ENCODE peak calls at places on chromosomes 7 and 10, in five cellular contexts. G, V, T, R and B are unnamed samples.

GRCh38 chr7:68722044-68722443 is 876.2 kb upstream of the AUTS2 start:
- DNase-seq in R (no peak), G (no peak), T (no peak), V (no peak), B (no peak)

GRCh38 chr7:514651-515598 is 4.7 kb downstream of the PDGFA start:
- DNase-seq in R (peak; percentile 87), V (peak; percentile 49), G (peak; percentile 71), T (no peak), B (peak; percentile 84)

GRCh38 chr7:32357535-32358277 is 132.5 kb downstream of the LSM5 start:
- DNase-seq in G (no peak), V (no peak), R (no peak), T (no peak), B (no peak)

GRCh38 chr7:84188811-84189405 is 5.7 kb downstream of the SEMA3A start:
- DNase-seq in T (no peak), R (no peak), V (no peak), G (no peak), B (no peak)

GRCh38 chr10:15719899-15720634 is at the start of gene ITGA8:
- DNase-seq in V (peak; percentile 34), T (no peak), G (no peak), R (peak; percentile 23), B (peak; percentile 54)

GRCh38 chr7:110645616-110646015 is 445.3 kb upstream of the LRRN3 start:
- DNase-seq in R (no peak), G (no peak), V (no peak), T (no peak), B (no peak)

GRCh38 chr10:8238989-8239388 is 184.5 kb downstream of the GATA3 start:
- DNase-seq in T (no peak), R (no peak), G (no peak), V (no peak), B (no peak)

GRCh38 chr7:140592957-140593356 is 47.7 kb downstream of the DENND2A start:
- DNase-seq in G (no peak), V (no peak), R (no peak), T (no peak), B (no peak)

GRCh38 chr7:45617166-45617565 is 43.0 kb downstream of the ADCY1 start:
- DNase-seq in G (no peak), V (no peak), R (no peak), T (no peak), B (no peak)

GRCh38 chr7:143285454-143285756 is 647 bp downstream of the TMEM139 start:
- DNase-seq in G (peak; percentile 44), R (peak; percentile 81), T (no peak), V (no peak), B (peak; percentile 83)

GRCh38 chr7:80588591-80588990 is 49.9 kb upstream of the CD36 start:
- DNase-seq in G (no peak), V (no peak), T (no peak), R (no peak), B (no peak)

GRCh38 chr10:48931188-48931587 is 8.5 kb downstream of the LRRC18 start:
- DNase-seq in V (no peak), G (no peak), R (no peak), T (no peak), B (no peak)

GRCh38 chr10:72764151-72764550 is 72.2 kb downstream of the MCU start:
- DNase-seq in V (no peak), G (no peak), T (no peak), R (no peak), B (no peak)

GRCh38 chr10:123890246-123890645 is 1.4 kb downstream of the CPXM2 start:
- DNase-seq in T (no peak), G (no peak), R (no peak), V (no peak), B (no peak)

GRCh38 chr10:3471927-3472704 is 299.5 kb upstream of the PITRM1 start:
- DNase-seq in R (no peak), V (no peak), G (no peak), T (no peak), B (no peak)

GRCh38 chr7:88490161-88490560 is 183.5 kb upstream of the STEAP4 start:
- DNase-seq in T (no peak), G (no peak), V (no peak), R (no peak), B (no peak)

GRCh38 chr7:45174966-45175765 is 17.6 kb downstream of the RAMP3 start:
- DNase-seq in T (no peak), R (no peak), V (peak; percentile 5), G (no peak), B (no peak)

GRCh38 chr10:86190291-86190690 is 176.3 kb downstream of the GRID1 start:
- DNase-seq in V (no peak), R (no peak), T (no peak), G (no peak), B (no peak)

GRCh38 chr7:128915271-128915819 is 4.8 kb upstream of the KCP start:
- DNase-seq in T (no peak), G (no peak), V (no peak), R (no peak), B (no peak)

GRCh38 chr7:97595439-97595838 is 136.4 kb upstream of the TAC1 start:
- DNase-seq in T (no peak), G (no peak), R (no peak), V (no peak), B (no peak)

DNA sequence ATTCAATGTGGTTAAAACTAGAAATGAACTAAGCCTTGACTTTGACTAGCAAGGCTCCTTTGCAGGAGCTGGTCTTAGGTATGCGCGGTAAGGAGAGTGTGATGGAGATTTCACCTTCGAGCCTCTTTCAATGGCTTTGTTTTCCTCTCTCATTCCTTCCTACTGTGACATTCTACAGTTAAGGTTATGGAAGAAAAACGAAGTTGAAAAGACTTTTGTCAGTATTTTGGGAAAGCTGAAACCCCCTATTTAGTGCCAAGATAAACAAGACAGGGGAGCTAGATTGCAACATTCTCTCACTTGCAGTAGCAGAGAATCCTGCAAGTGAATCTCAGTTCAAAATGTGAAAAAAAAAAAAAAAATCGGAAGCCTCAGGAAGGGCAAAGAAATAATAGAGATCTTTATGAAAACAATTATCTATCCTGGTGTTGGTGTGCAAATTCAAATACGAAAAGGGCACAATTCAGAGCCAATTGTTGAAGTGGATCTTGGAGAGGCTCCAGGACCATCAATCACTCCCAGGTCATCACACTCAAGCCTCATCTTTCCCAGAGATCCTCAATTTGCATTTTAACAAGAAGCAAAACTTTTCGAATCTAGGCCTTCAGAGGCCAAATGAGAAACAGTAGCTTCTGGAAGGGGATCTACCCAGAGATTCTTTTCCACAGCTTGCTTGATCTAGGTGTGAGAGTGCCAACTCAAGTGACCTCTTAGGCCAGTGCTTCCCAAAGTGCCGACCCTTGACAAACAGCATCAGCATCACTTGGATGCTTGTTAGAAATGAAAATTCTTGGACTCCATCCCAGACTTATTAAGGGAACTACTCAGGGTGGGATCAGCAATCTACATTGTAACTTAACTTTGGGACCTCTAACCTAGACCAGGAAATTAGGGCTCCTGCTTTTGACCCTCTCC is 163.8 kb downstream of the INHBA start:
- DNase-seq in G (no peak), V (no peak), T (no peak), R (no peak), B (no peak)
- H3K9me3 ChIP-seq in G (no peaks in the 10 kb centered on the region), V (no peaks in the 10 kb centered on the region), T (no peaks in the 10 kb centered on the region), R (no peaks in the 10 kb centered on the region), B (no peaks in the 10 kb centered on the region)

GRCh38 chr7:64685091-64685490 is 19.2 kb downstream of the ZNF107 start:
- DNase-seq in V (no peak), G (no peak), R (no peak), T (no peak), B (no peak)
- TF ChIP-seq CTCF in V (no peak), G (no peak), R (no peak), T (no peak), B (no peak)

DNA sequence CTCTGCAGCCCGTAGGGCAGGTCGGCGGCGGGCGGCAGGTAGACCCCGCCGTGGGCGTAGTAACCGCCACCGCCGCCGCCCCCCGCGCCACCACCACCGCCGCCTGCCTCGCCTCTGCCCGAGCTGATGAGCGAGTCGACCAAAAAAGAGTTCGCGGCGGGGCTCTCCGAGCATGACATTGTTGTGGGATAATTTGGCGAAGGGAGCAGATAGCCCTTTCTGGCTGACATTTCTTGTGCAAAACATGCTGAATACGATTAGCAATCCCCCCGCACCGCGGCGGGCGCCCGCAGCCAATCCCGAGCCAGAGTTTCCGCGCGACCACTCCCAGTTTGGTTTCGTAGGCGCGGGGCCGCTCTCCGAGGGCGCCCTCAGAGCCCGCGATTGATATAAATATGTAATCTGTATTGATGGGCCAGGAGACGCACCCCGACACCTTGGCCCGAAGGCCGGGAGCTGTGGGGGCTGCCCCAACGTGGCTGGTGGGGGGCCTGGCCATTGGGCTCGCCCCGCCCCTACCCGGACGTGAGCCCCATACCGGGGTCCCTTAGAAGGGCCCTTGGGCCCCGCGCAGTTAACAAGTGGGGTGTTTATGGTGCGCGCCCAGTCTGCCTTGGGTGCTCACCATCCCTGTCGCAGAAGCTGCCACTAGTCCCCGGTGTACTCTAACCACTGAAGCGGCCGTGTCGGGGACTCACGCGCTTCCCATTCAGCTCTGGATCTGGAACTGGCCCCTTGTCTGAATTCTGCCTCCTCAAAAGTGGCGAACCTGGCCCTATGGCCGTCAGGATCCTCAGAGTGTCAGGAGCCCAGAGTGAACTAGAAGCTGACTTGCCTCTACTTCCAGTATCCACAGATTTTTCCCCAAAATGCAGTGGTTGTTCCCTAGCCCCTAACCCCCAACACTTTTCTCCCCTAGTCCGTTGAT is at the start of gene HOXA10:
- DNase-seq in V (peak; percentile 88), G (no peak), T (no peak), R (peak; percentile 78), B (peak; percentile 83)
- H3K4me3 ChIP-seq in V (peak within 1 kb of the TSS; percentile 66), G (no peak within 1 kb of the TSS), T (no peak within 1 kb of the TSS), R (peak within 1 kb of the TSS; percentile 57), B (peak within 1 kb of the TSS; percentile 48)

GRCh38 chr7:157663061-157663863 is 326.5 kb downstream of the DNAJB6 start:
- DNase-seq in R (no peak), G (no peak), V (no peak), T (no peak), B (no peak)

GRCh38 chr7:157667261-157667660 is 330.5 kb downstream of the DNAJB6 start:
- DNase-seq in V (no peak), G (no peak), R (no peak), T (no peak), B (peak; percentile 28)

GRCh38 chr7:157664034-157664433 is 327.2 kb downstream of the DNAJB6 start:
- DNase-seq in T (no peak), R (no peak), V (no peak), G (no peak), B (no peak)

GRCh38 chr7:157666530-157667040 is 329.8 kb downstream of the DNAJB6 start:
- DNase-seq in T (no peak), V (no peak), G (no peak), R (no peak), B (no peak)

DNA sequence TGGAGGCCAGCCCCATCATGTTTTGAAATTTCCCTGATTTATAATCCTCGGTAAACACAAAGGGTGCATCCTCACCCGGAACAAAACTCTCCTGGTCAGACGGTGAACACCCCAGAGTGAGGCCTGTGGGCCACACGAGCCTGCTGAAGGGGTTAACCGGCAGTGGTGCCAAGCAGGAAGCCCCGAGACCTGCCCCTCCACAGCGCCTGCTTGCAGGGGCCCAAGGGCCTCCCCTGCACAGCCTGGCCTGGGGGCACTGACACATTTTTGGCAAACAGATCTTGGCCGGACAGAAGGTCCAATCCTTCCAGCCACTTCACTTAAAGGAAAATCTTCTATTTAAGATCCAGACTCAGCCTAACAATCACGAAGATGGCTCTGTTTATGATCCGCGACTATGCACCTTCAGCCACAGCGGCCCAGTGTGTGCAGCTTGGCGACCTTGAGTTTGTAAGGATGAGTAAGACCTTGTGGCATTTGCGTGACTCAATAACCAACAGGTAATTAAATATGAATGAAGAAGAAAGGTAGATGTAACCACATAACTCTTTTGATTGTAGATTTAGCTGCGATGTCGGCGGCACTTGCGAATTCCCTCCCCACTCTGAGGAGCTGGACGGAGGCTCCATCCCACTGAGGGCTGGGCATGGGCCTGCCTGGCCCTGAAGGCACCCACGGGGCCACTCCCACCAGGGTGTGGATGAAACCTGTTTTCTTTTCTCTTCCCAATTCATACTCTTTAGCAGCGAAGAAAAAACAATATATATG is 328.2 kb downstream of the DNAJB6 start:
- DNase-seq in V (no peak), G (no peak), T (no peak), R (no peak), B (peak; percentile 39)
- H3K9me3 ChIP-seq in V (no peaks in the 10 kb centered on the region), G (no peaks in the 10 kb centered on the region), T (no peaks in the 10 kb centered on the region), R (no peaks in the 10 kb centered on the region), B (no peaks in the 10 kb centered on the region)